ENCODE peak calls at places on chromosomes 7 and 10, in five cellular contexts. One of them, this sample, is unnamed.

GRCh38 chr7:1114505-1114904 is 26.6 kb downstream of the GPER1 start:
- DNase-seq in ascending aorta: no peak
- DNase-seq in colonic mucosa: no peak
- DNase-seq in neural progenitor cell: no peak
- DNase-seq in fibroblast of the aortic adventitia: no peak
- DNase-seq in this sample: no peak

GRCh38 chr7:8423057-8423456 is 10.4 kb upstream of the NXPH1 start:
- DNase-seq in ascending aorta: no peak
- DNase-seq in colonic mucosa: no peak
- DNase-seq in neural progenitor cell: no peak
- DNase-seq in fibroblast of the aortic adventitia: no peak
- DNase-seq in this sample: no peak

GRCh38 chr10:35674843-35675242 is 32.7 kb upstream of the FZD8 start:
- DNase-seq in ascending aorta: no peak
- DNase-seq in colonic mucosa: no peak
- DNase-seq in neural progenitor cell: no peak
- DNase-seq in fibroblast of the aortic adventitia: no peak
- DNase-seq in this sample: no peak

GRCh38 chr10:98261436-98262277 is 6.3 kb downstream of the LOXL4 start:
- DNase-seq in ascending aorta: no peak
- DNase-seq in colonic mucosa: no peak
- DNase-seq in neural progenitor cell: no peak
- DNase-seq in fibroblast of the aortic adventitia: no peak
- DNase-seq in this sample: no peak

GRCh38 chr7:151984612-151985011 is 28.4 kb downstream of the GALNTL5 start:
- DNase-seq in ascending aorta: no peak
- DNase-seq in colonic mucosa: no peak
- DNase-seq in neural progenitor cell: no peak
- DNase-seq in fibroblast of the aortic adventitia: no peak
- DNase-seq in this sample: no peak

GRCh38 chr7:29053105-29053872 is 93.0 kb downstream of the CPVL start:
- DNase-seq in ascending aorta: no peak
- DNase-seq in colonic mucosa: no peak
- DNase-seq in neural progenitor cell: no peak
- DNase-seq in fibroblast of the aortic adventitia: no peak
- DNase-seq in this sample: no peak

GRCh38 chr7:151088856-151089699 is 2.8 kb downstream of the AGAP3 start:
- DNase-seq in ascending aorta: peak
- DNase-seq in colonic mucosa: peak
- DNase-seq in neural progenitor cell: peak
- DNase-seq in fibroblast of the aortic adventitia: peak
- DNase-seq in this sample: peak

GRCh38 chr7:106767498-106768323 is 97.4 kb upstream of the PIK3CG start:
- DNase-seq in ascending aorta: no peak
- DNase-seq in colonic mucosa: no peak
- DNase-seq in neural progenitor cell: no peak
- DNase-seq in fibroblast of the aortic adventitia: peak
- DNase-seq in this sample: no peak

GRCh38 chr10:101587725-101588614 is at the start of the genes DPCD and POLL:
- DNase-seq in ascending aorta: peak
- DNase-seq in colonic mucosa: peak
- DNase-seq in neural progenitor cell: peak
- DNase-seq in fibroblast of the aortic adventitia: peak
- DNase-seq in this sample: peak

GRCh38 chr7:28364082-28364481 is 48.2 kb upstream of the CREB5 start:
- DNase-seq in ascending aorta: no peak
- DNase-seq in colonic mucosa: no peak
- DNase-seq in neural progenitor cell: no peak
- DNase-seq in fibroblast of the aortic adventitia: no peak
- DNase-seq in this sample: no peak

GRCh38 chr10:116670706-116671105 is 50.0 kb downstream of the PNLIPRP2 start:
- DNase-seq in ascending aorta: no peak
- DNase-seq in colonic mucosa: no peak
- DNase-seq in neural progenitor cell: no peak
- DNase-seq in fibroblast of the aortic adventitia: no peak
- DNase-seq in this sample: no peak

GRCh38 chr7:95710711-95711110 is 61.6 kb upstream of the DYNC1I1 start:
- DNase-seq in ascending aorta: no peak
- DNase-seq in colonic mucosa: no peak
- DNase-seq in neural progenitor cell: no peak
- DNase-seq in fibroblast of the aortic adventitia: no peak
- DNase-seq in this sample: no peak

GRCh38 chr10:14466256-14466655 is 135.5 kb upstream of the FRMD4A start:
- DNase-seq in ascending aorta: no peak
- DNase-seq in colonic mucosa: no peak
- DNase-seq in neural progenitor cell: no peak
- DNase-seq in fibroblast of the aortic adventitia: no peak
- DNase-seq in this sample: no peak

GRCh38 chr7:135761751-135762488 is 13.3 kb upstream of the FAM180A start:
- DNase-seq in ascending aorta: peak
- DNase-seq in colonic mucosa: no peak
- DNase-seq in neural progenitor cell: no peak
- DNase-seq in fibroblast of the aortic adventitia: no peak
- DNase-seq in this sample: no peak

GRCh38 chr10:60299961-60300883 is 89.5 kb downstream of the ANK3 start:
- DNase-seq in ascending aorta: no peak
- DNase-seq in colonic mucosa: no peak
- DNase-seq in neural progenitor cell: peak
- DNase-seq in fibroblast of the aortic adventitia: peak
- DNase-seq in this sample: no peak

GRCh38 chr10:22365233-22365632 is 19.9 kb downstream of the SPAG6 start:
- DNase-seq in ascending aorta: no peak
- DNase-seq in colonic mucosa: no peak
- DNase-seq in neural progenitor cell: no peak
- DNase-seq in fibroblast of the aortic adventitia: no peak
- DNase-seq in this sample: no peak

GRCh38 chr10:62380002-62380401 is 5.8 kb downstream of the ZNF365 start:
- DNase-seq in ascending aorta: no peak
- DNase-seq in colonic mucosa: no peak
- DNase-seq in neural progenitor cell: no peak
- DNase-seq in fibroblast of the aortic adventitia: peak
- DNase-seq in this sample: no peak

GRCh38 chr7:136009488-136010079 is 32.4 kb upstream of the MTPN start:
- DNase-seq in ascending aorta: no peak
- DNase-seq in colonic mucosa: no peak
- DNase-seq in neural progenitor cell: peak
- DNase-seq in fibroblast of the aortic adventitia: peak
- DNase-seq in this sample: no peak

GRCh38 chr10:35079763-35080162 is 10.4 kb downstream of the CUL2 start:
- DNase-seq in ascending aorta: no peak
- DNase-seq in colonic mucosa: no peak
- DNase-seq in neural progenitor cell: no peak
- DNase-seq in fibroblast of the aortic adventitia: peak
- DNase-seq in this sample: no peak

GRCh38 chr7:23473848-23474097 is 3.5 kb upstream of the IGF2BP3 start:
- DNase-seq in ascending aorta: no peak
- DNase-seq in colonic mucosa: no peak
- DNase-seq in neural progenitor cell: peak
- DNase-seq in fibroblast of the aortic adventitia: no peak
- DNase-seq in this sample: peak

GRCh38 chr7:41656357-41656756 is 46.5 kb downstream of the INHBA start:
- DNase-seq in ascending aorta: no peak
- DNase-seq in colonic mucosa: no peak
- DNase-seq in neural progenitor cell: no peak
- DNase-seq in fibroblast of the aortic adventitia: peak
- DNase-seq in this sample: no peak

GRCh38 chr7:51129527-51130472 is 186.8 kb downstream of the COBL start:
- DNase-seq in ascending aorta: no peak
- DNase-seq in colonic mucosa: no peak
- DNase-seq in neural progenitor cell: no peak
- DNase-seq in fibroblast of the aortic adventitia: no peak
- DNase-seq in this sample: no peak

GRCh38 chr7:69365588-69366241 is 232.6 kb upstream of the AUTS2 start:
- DNase-seq in ascending aorta: no peak
- DNase-seq in colonic mucosa: no peak
- DNase-seq in neural progenitor cell: no peak
- DNase-seq in fibroblast of the aortic adventitia: peak
- DNase-seq in this sample: no peak

GRCh38 chr7:128879461-128879938 is 16.8 kb downstream of the ATP6V1F start:
- DNase-seq in ascending aorta: no peak
- DNase-seq in colonic mucosa: no peak
- DNase-seq in neural progenitor cell: no peak
- DNase-seq in fibroblast of the aortic adventitia: no peak
- DNase-seq in this sample: no peak

GRCh38 chr7:128880791-128881457 is 18.3 kb downstream of the ATP6V1F start:
- DNase-seq in ascending aorta: no peak
- DNase-seq in colonic mucosa: no peak
- DNase-seq in neural progenitor cell: no peak
- DNase-seq in fibroblast of the aortic adventitia: no peak
- DNase-seq in this sample: peak

GRCh38 chr7:128881458-128882125 is 18.9 kb downstream of the ATP6V1F start:
- DNase-seq in ascending aorta: no peak
- DNase-seq in colonic mucosa: no peak
- DNase-seq in neural progenitor cell: no peak
- DNase-seq in fibroblast of the aortic adventitia: no peak
- DNase-seq in this sample: no peak

GRCh38 chr7:128878226-128879105 is 15.8 kb downstream of the ATP6V1F start:
- DNase-seq in ascending aorta: no peak
- DNase-seq in colonic mucosa: no peak
- DNase-seq in neural progenitor cell: no peak
- DNase-seq in fibroblast of the aortic adventitia: no peak
- DNase-seq in this sample: no peak

GRCh38 chr7:128879939-128880746 is 17.5 kb downstream of the ATP6V1F start:
- DNase-seq in ascending aorta: no peak
- DNase-seq in colonic mucosa: peak
- DNase-seq in neural progenitor cell: peak
- DNase-seq in fibroblast of the aortic adventitia: peak
- DNase-seq in this sample: peak
- TF ChIP-seq CTCF in ascending aorta: peak
- TF ChIP-seq CTCF in colonic mucosa: peak
- TF ChIP-seq CTCF in neural progenitor cell: peak
- TF ChIP-seq CTCF in fibroblast of the aortic adventitia: peak
- TF ChIP-seq CTCF in this sample: peak

GRCh38 chr7:32936686-32937085 is 20.6 kb upstream of the FKBP9 start:
- DNase-seq in ascending aorta: no peak
- DNase-seq in colonic mucosa: no peak
- DNase-seq in neural progenitor cell: no peak
- DNase-seq in fibroblast of the aortic adventitia: no peak
- DNase-seq in this sample: no peak
- TF ChIP-seq CTCF in ascending aorta: no peak
- TF ChIP-seq CTCF in colonic mucosa: no peak
- TF ChIP-seq CTCF in neural progenitor cell: no peak
- TF ChIP-seq CTCF in fibroblast of the aortic adventitia: no peak
- TF ChIP-seq CTCF in this sample: no peak

DNA sequence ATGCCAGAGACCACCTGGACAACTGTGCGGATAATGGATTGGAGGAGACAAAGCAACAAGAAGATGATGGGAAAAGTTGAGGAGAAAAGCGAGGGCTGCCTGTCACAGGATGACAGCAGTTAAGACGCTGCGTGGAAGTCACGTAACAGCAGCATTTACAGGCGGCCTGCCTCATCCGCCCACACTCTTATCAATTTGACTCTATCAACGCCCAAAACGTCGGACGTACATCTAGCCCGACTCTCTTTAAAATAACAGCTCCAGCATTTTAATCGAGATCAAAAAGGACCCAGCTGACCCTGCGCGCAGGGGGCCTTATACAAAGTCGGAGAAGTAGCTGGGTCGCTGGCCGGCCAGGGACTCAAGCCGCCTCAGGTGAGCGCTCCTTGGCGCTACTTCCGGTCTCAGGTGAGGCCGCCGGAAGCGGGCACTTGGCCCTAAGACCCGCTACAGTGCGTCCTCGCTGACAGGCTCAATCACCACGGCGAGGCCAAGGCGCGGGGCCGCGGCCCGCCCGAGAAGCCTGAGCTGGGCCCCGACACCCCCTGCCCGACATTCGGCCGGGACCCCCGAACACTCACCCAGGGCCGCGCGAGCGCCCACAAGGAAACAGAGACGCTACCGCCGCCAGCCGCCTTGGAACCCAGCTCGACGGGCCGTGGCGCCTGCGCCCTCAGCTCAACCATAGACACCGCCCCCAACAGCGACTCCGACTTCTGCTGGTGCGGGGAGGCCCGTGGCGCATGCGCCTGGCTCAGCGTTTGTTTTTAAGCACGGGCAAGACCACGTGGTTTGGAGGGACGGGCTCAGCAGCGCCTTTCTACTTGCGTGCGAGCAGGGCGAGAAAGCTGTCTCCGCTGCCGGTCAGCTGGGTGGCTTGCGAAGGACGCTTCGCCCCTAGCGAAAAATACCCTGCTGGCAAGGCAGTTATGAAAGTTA is at the start of gene ERCC6:
- DNase-seq in ascending aorta: peak
- DNase-seq in colonic mucosa: peak
- DNase-seq in neural progenitor cell: peak
- DNase-seq in fibroblast of the aortic adventitia: peak
- DNase-seq in this sample: peak
- TF ChIP-seq CTCF in ascending aorta: peak
- TF ChIP-seq CTCF in colonic mucosa: no peak
- TF ChIP-seq CTCF in neural progenitor cell: no peak
- TF ChIP-seq CTCF in fibroblast of the aortic adventitia: peak
- TF ChIP-seq CTCF in this sample: no peak

DNA sequence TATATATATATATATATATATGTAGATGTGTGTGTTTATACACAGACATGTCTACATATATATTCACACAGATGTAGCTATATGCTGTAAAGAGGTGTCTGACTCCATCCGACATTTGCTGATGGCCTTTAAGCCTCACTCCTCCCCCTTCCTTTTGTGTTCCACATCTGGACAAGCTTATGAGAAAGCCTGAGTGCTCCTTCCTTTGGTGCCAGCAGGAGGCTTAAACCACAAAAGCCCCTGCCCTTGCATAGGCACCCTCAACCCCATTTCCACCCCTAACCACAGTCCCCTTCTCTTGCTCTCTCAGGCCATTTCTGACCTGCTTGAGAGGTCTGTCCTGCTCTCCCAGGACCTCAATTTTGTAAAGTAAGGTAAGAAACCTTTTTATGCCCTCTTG is 98.7 kb downstream of the SVOPL start:
- DNase-seq in ascending aorta: no peak
- DNase-seq in colonic mucosa: no peak
- DNase-seq in neural progenitor cell: no peak
- DNase-seq in fibroblast of the aortic adventitia: no peak
- DNase-seq in this sample: no peak
- TF ChIP-seq CTCF in ascending aorta: no peak
- TF ChIP-seq CTCF in colonic mucosa: no peak
- TF ChIP-seq CTCF in neural progenitor cell: no peak
- TF ChIP-seq CTCF in fibroblast of the aortic adventitia: no peak
- TF ChIP-seq CTCF in this sample: no peak

DNA sequence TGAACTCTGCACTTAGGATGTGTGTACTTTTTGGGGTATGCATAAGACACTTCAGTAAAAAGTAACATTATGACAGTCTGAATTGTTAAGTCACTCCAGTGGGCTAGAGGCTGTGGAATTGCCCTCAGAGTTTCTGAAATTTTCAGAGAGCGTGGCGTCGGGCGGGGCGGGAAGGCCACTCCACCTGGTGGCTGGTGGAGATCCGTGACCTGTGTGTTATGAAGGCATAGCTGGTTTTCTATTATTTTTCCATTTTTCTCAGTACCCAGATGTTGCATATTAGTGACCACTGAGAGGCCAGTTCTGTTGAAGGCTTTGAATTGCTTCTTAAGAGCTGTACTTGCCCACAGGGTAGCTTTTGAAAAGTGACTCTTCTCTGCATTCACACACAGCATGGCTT is 52.5 kb downstream of the TACR2 start:
- DNase-seq in ascending aorta: no peak
- DNase-seq in colonic mucosa: no peak
- DNase-seq in neural progenitor cell: no peak
- DNase-seq in fibroblast of the aortic adventitia: no peak
- DNase-seq in this sample: no peak
- TF ChIP-seq CTCF in ascending aorta: no peak
- TF ChIP-seq CTCF in colonic mucosa: no peak
- TF ChIP-seq CTCF in neural progenitor cell: no peak
- TF ChIP-seq CTCF in fibroblast of the aortic adventitia: no peak
- TF ChIP-seq CTCF in this sample: no peak